ENCODE peak calls at places on chromosomes 16 and 17, in four cellular contexts. Z, A, M and H are unnamed samples.
A peak's percentile ranks its signal among the peaks of the same experiment; 100 is the strongest.

GRCh38 chr17:5241861-5242671 is 7.4 kb upstream of the SCIMP start:
- DNase-seq in A (no peak), M (no peak), Z (no peak), H (no peak)

GRCh38 chr16:68427649-68428303 is 20.5 kb downstream of the SMPD3 start:
- DNase-seq in A (no peak), Z (no peak), M (no peak), H (no peak)

GRCh38 chr17:79362086-79362995 is 248.5 kb downstream of the RBFOX3 start:
- DNase-seq in Z (no peak), M (peak; percentile 67), A (no peak), H (no peak)

GRCh38 chr17:48728232-48729231 is at the start of gene HOXB13:
- DNase-seq in A (peak; percentile 39), M (peak; percentile 54), Z (peak; percentile 86), H (no peak)

GRCh38 chr16:57213462-57213861 is 27.3 kb downstream of the RSPRY1 start:
- DNase-seq in A (no peak), Z (no peak), M (no peak), H (no peak)

GRCh38 chr16:3781421-3781820 is 64.1 kb upstream of the TRAP1 start:
- DNase-seq in Z (no peak), M (no peak), A (no peak), H (no peak)

GRCh38 chr16:88924834-88925539 is 52.0 kb downstream of the CBFA2T3 start:
- DNase-seq in A (peak; percentile 73), M (peak; percentile 80), Z (peak; percentile 87), H (peak; percentile 58)

GRCh38 chr16:31202402-31203385 is at the start of gene PYCARD:
- DNase-seq in Z (no peak), A (peak; percentile 19), M (peak; percentile 60), H (peak; percentile 57)

GRCh38 chr17:47239663-47240374 is 13.8 kb upstream of the ITGB3 start:
- DNase-seq in M (peak; percentile 77), A (peak; percentile 98), Z (peak; percentile 50), H (no peak)

GRCh38 chr17:40722146-40722720 is 18.7 kb upstream of the KRT24 start:
- DNase-seq in M (no peak), A (no peak), Z (no peak), H (no peak)

GRCh38 chr16:50244504-50245416 is 21.6 kb upstream of the ADCY7 start:
- DNase-seq in Z (no peak), A (no peak), M (no peak), H (peak; percentile 63)

GRCh38 chr17:42422958-42423712 is at the start of gene CAVIN1:
- DNase-seq in M (peak; percentile 83), Z (peak; percentile 99), A (peak; percentile 98), H (peak; percentile 97)

GRCh38 chr17:58557981-58558380 is 43.5 kb upstream of the MTMR4 start:
- DNase-seq in M (no peak), Z (no peak), A (no peak), H (no peak)

GRCh38 chr17:9009737-9010136 is 11.6 kb upstream of the NTN1 start:
- DNase-seq in Z (no peak), A (no peak), M (no peak), H (no peak)

GRCh38 chr17:68849673-68850260 is 105.4 kb downstream of the ABCA8 start:
- DNase-seq in Z (no peak), M (no peak), A (no peak), H (no peak)

GRCh38 chr16:47565454-47565853 is 104.3 kb downstream of the PHKB start:
- DNase-seq in M (no peak), A (peak; percentile 66), Z (no peak), H (no peak)

GRCh38 chr17:32286518-32286900 is 20.9 kb downstream of the RHBDL3 start:
- DNase-seq in M (no peak), A (no peak), Z (no peak), H (no peak)

GRCh38 chr17:75845933-75846700 is 1.9 kb upstream of the UNC13D start:
- DNase-seq in Z (no peak), A (no peak), M (no peak), H (no peak)

GRCh38 chr16:1554826-1555445 is 21.5 kb downstream of the TMEM204 start:
- DNase-seq in Z (no peak), A (no peak), M (no peak), H (no peak)

GRCh38 chr16:1926223-1926718 is 8.1 kb upstream of the HS3ST6 start:
- DNase-seq in Z (no peak), A (no peak), M (no peak), H (no peak)

GRCh38 chr16:55421225-55421624 is 57.8 kb upstream of the MMP2 start:
- DNase-seq in Z (no peak), A (no peak), M (no peak), H (no peak)

DNA sequence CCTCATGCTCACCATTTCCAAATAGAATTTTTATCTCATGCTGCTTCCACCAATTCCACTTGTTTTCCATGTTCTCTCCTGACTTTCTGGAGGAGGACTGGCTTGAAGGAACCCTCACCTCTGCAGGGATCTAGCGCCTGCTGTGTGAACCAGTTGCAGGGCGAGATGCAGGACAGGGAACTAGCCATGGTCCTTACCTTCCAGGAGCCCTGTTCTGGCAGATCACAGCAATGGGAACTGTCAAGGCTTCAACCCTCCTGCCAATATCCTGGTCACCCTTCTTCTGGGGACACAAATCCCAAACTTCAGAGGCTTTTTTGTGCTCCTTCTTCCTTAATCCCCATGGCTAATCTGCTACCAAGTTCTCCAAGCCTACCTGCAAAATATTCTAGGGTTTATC is 60.4 kb upstream of the MMP2 start:
- DNase-seq in M (no peak), A (peak; percentile 10), Z (no peak), H (peak; percentile 18)
- TF ChIP-seq USF2 in M (no peak), A (no peak), Z (no peak), H (no peak)

GRCh38 chr17:73231363-73231762 is 30.3 kb downstream of the CPSF4L start:
- DNase-seq in M (peak; percentile 54), A (peak; percentile 25), Z (peak; percentile 43), H (no peak)

GRCh38 chr17:73231841-73232586 is 29.7 kb downstream of the CPSF4L start:
- DNase-seq in A (peak; percentile 92), Z (peak; percentile 94), M (peak; percentile 100), H (peak; percentile 97)

GRCh38 chr17:73234746-73235145 is 26.9 kb downstream of the CPSF4L start:
- DNase-seq in M (no peak), Z (no peak), A (no peak), H (no peak)

GRCh38 chr17:73230088-73230487 is 31.6 kb downstream of the CPSF4L start:
- DNase-seq in A (no peak), Z (no peak), M (no peak), H (no peak)

GRCh38 chr17:73232587-73233373 is 28.9 kb downstream of the CPSF4L start:
- DNase-seq in A (peak; percentile 23), M (no peak), Z (peak; percentile 55), H (peak; percentile 38)
- TF ChIP-seq USF2 in A (no peak), M (no peak), Z (no peak), H (no peak)

GRCh38 chr17:77366558-77367245 is 225.9 kb downstream of the SEC14L1 start:
- DNase-seq in M (peak; percentile 40), Z (no peak), A (peak; percentile 86), H (no peak)
- TF ChIP-seq USF2 in M (no peak), Z (no peak), A (no peak), H (no peak)

DNA sequence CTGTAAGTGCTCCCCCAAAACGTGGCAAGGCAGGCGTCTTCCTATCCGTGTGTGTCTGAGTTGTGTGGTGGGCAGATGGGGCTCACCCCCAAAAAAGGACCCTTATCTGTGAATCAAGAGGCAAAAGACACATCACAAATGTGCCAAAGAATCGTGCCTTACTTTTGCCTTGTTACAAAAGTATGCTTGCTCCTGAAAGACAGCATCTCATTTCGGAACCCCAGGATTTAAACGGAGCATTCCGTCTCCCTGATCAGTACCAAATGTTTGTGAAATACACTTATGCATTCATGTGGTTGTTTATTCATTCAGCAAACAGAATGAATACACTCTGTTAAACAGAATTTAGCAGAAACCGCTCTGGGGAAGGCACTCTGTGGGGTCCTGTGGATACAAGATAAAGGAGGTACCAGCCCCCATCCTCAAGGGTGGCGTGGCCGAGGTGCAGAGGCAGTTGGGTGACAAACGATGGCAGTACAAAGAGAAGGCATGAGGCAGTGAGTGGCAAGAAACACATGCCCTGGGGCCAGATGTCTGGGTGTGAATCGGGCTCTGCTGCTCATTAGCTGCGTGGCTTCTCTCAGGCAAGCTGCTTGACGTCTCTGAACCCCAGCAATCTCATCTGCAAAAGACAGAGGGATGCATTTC is 649 bp downstream of the WFDC1 start:
- DNase-seq in Z (no peak), A (peak; percentile 16), M (peak; percentile 33), H (no peak)
- TF ChIP-seq USF2 in Z (no peak), A (no peak), M (no peak), H (no peak)

GRCh38 chr16:86935323-86935669 is 356.9 kb downstream of the FOXL1 start:
- DNase-seq in A (no peak), M (no peak), Z (no peak), H (no peak)

GRCh38 chr16:86931410-86931941 is 353.1 kb downstream of the FOXL1 start:
- DNase-seq in M (no peak), A (peak; percentile 89), Z (no peak), H (no peak)

GRCh38 chr16:86932130-86932982 is 354.0 kb downstream of the FOXL1 start:
- DNase-seq in Z (no peak), M (no peak), A (no peak), H (no peak)

GRCh38 chr16:86930663-86931062 is 352.3 kb downstream of the FOXL1 start:
- DNase-seq in Z (no peak), M (no peak), A (no peak), H (no peak)

GRCh38 chr16:86934581-86935322 is 356.4 kb downstream of the FOXL1 start:
- DNase-seq in M (no peak), Z (no peak), A (no peak), H (no peak)
- TF ChIP-seq USF2 in M (no peak), Z (no peak), A (no peak), H (no peak)

GRCh38 chr16:27923751-27924150 is 139.8 kb downstream of the GSG1L start:
- DNase-seq in M (no peak), A (no peak), Z (no peak), H (no peak)

GRCh38 chr16:27922433-27922832 is 141.1 kb downstream of the GSG1L start:
- DNase-seq in Z (no peak), M (no peak), A (no peak), H (peak; percentile 28)

GRCh38 chr16:27925612-27926011 is 137.9 kb downstream of the GSG1L start:
- DNase-seq in M (peak; percentile 54), Z (no peak), A (no peak), H (no peak)

GRCh38 chr16:27927266-27927901 is 136.1 kb downstream of the GSG1L start:
- DNase-seq in A (no peak), Z (no peak), M (no peak), H (no peak)

DNA sequence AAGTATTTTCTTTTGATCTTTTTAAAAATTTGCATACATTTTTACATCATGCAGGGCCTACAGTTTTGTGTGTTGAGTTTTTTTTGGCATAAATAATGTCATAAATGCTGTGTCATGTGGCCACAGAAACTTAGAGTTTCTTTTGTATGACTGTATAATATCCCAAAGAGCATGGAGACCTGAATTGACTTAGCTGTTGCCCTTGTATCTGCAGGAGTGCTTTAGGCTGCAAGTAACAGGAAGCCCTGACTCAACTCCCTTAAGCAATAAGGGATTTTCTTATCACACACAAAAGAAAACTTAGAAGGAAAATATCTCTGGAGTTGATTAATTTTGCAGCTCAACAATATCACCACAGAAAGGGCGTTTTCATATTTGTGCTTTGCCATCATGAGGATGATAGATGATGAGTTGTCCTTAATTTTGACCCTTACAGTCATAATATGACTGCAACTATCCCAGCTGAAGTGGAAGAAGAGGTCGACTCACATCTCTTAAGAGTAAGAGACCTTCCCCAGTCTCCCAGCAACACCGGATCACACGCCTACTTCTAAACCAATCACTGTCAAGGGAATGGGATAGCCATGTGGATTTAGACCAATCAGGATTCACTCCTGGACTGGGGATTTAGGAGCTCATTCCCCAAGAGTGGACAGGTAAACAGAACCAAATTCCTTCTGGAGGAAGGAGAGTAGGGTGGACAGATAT is 138.9 kb downstream of the GSG1L start:
- DNase-seq in A (no peak), Z (no peak), M (no peak), H (no peak)
- TF ChIP-seq USF2 in A (no peak), Z (no peak), M (no peak), H (peak; percentile 5)

GRCh38 chr17:70041575-70041974 is 33.5 kb upstream of the KCNJ16 start:
- DNase-seq in A (peak; percentile 6), M (no peak), Z (no peak), H (no peak)
- TF ChIP-seq USF2 in A (no peak), M (no peak), Z (no peak), H (no peak)